ENCODE peak calls at places on chromosome 21, in five cellular contexts. N is lower leg skin, C is transverse colon, H is cerebellar cortex, D is mammary epithelial cell. M is an unnamed sample.

GRCh38 chr21:32426592-32427051 is 14.1 kb downstream of the EVA1C start:
- DNase-seq in H (no peak), C (no peak), D (peak; percentile 55), N (no peak), M (no peak)

GRCh38 chr21:34583926-34584563 is 30.9 kb downstream of the RCAN1 start:
- DNase-seq in N (no peak), D (no peak), C (no peak), H (no peak), M (no peak)

GRCh38 chr21:28294046-28294445 is 698.6 kb downstream of the LTN1 start:
- DNase-seq in H (no peak), D (peak; percentile 25), N (no peak), C (no peak), M (no peak)

GRCh38 chr21:32480381-32480780 is 67.9 kb downstream of the EVA1C start:
- DNase-seq in N (peak; percentile 39), H (no peak), C (no peak), D (no peak), M (no peak)

GRCh38 chr21:33395866-33396265 is 7.3 kb upstream of the IFNGR2 start:
- DNase-seq in C (no peak), D (peak; percentile 32), N (no peak), H (no peak), M (no peak)

GRCh38 chr21:44021064-44021463 is 9.0 kb downstream of the TRAPPC10 start:
- DNase-seq in H (no peak), C (no peak), D (no peak), N (no peak), M (no peak)

GRCh38 chr21:35244514-35244913 is 195.4 kb upstream of the RUNX1 start:
- DNase-seq in H (no peak), N (no peak), D (peak; percentile 77), C (no peak), M (no peak)

GRCh38 chr21:25790122-25790951 is 55.6 kb downstream of the GABPA start:
- DNase-seq in C (no peak), N (no peak), D (peak; percentile 27), H (peak; percentile 49), M (no peak)